ENCODE peak calls at places on chromosomes 5 and 9, in ten cellular contexts. K is effector memory CD4-positive, alpha-beta T cell; V is GM23248; M is left ventricle myocardium inferior; U is aorta; I is heart right ventricle; A is epithelial cell of esophagus; L is AG10803; X is sigmoid colon; Y is cardiac fibroblast. H is an unnamed sample.

GRCh38 chr5:150515446-150515845 is 7.5 kb downstream of the NDST1 start:
- DNase-seq in A (no peak), V (peak), X (peak), K (no peak), M (no peak), I (no peak), Y (peak), U (no peak), L (peak), H (no peak)

GRCh38 chr5:172110921-172111873 is 76.8 kb downstream of the STK10 start:
- DNase-seq in K (peak), M (no peak), I (no peak), U (no peak), X (no peak), Y (peak), A (peak), V (peak), L (peak), H (peak)

GRCh38 chr9:75027187-75028107 is 646 bp downstream of the CARNMT1 start:
- DNase-seq in V (peak), K (peak), L (peak), I (peak), X (peak), Y (peak), U (peak), M (peak), A (peak), H (peak)

GRCh38 chr5:66306105-66306843 is 162.2 kb downstream of the SREK1 start:
- DNase-seq in Y (peak), A (peak), L (peak), X (peak), U (no peak), M (no peak), I (peak), K (no peak), V (peak), H (peak)

GRCh38 chr5:91928751-91929521 is 545.8 kb upstream of the ARRDC3 start:
- DNase-seq in U (no peak), I (no peak), V (peak), K (no peak), X (no peak), M (no peak), L (peak), Y (peak), A (peak), H (no peak)

GRCh38 chr5:109143001-109143400 is 266.8 kb downstream of the PJA2 start:
- DNase-seq in Y (peak), U (no peak), L (peak), V (peak), I (no peak), M (no peak), X (no peak), K (no peak), A (no peak), H (no peak)

GRCh38 chr5:177446184-177447065 is at the start of gene PRR7:
- DNase-seq in M (peak), U (peak), K (peak), X (no peak), L (peak), I (peak), Y (peak), V (peak), A (peak), H (peak)

GRCh38 chr9:16074962-16075361 is 522.1 kb downstream of the CCDC171 start:
- DNase-seq in L (no peak), I (no peak), K (no peak), U (no peak), V (peak), A (no peak), M (no peak), X (no peak), Y (peak), H (no peak)

GRCh38 chr9:12933957-12934356 is 159.1 kb downstream of the LURAP1L start:
- DNase-seq in Y (peak), K (no peak), M (no peak), A (peak), V (peak), L (peak), I (no peak), U (no peak), X (no peak), H (no peak)

GRCh38 chr5:153276151-153276550 is 214.3 kb upstream of the GRIA1 start:
- DNase-seq in L (peak), X (no peak), U (no peak), Y (peak), I (peak), K (no peak), M (no peak), A (peak), V (peak), H (no peak)

GRCh38 chr5:62340392-62340791 is 34.4 kb downstream of the KIF2A start:
- DNase-seq in V (peak), M (no peak), L (peak), K (no peak), X (no peak), Y (peak), I (no peak), A (peak), U (no peak), H (no peak)

GRCh38 chr5:168075387-168075786 is 216.1 kb upstream of the WWC1 start:
- DNase-seq in K (no peak), L (no peak), X (no peak), M (no peak), Y (no peak), V (no peak), A (no peak), U (no peak), I (peak), H (no peak)

GRCh38 chr9:89457376-89457855 is 40.5 kb downstream of the SEMA4D start:
- DNase-seq in U (no peak), Y (no peak), K (no peak), X (no peak), V (no peak), A (no peak), M (no peak), I (no peak), L (no peak), H (no peak)

GRCh38 chr5:59460368-59461153 is 433.0 kb downstream of the PDE4D start:
- DNase-seq in L (no peak), X (no peak), Y (no peak), U (no peak), A (no peak), K (no peak), V (no peak), M (no peak), I (peak), H (no peak)

GRCh38 chr9:18473551-18474279 is at the start of gene ADAMTSL1:
- DNase-seq in X (peak), I (peak), A (peak), Y (peak), K (no peak), U (peak), V (peak), L (peak), M (peak), H (peak)

GRCh38 chr9:131454028-131454427 is 48.7 kb upstream of the POMT1 start:
- DNase-seq in M (no peak), V (no peak), A (no peak), I (no peak), X (no peak), Y (no peak), L (no peak), K (no peak), U (no peak), H (no peak)

GRCh38 chr9:1869843-1870242 is 145.3 kb upstream of the SMARCA2 start:
- DNase-seq in I (peak), K (no peak), X (no peak), M (no peak), A (peak), U (no peak), V (peak), L (no peak), Y (peak), H (no peak)

GRCh38 chr5:117455236-117456233 is 880.9 kb upstream of the SEMA6A start:
- DNase-seq in U (no peak), L (no peak), K (no peak), M (no peak), V (no peak), Y (no peak), I (no peak), X (no peak), A (no peak), H (peak)

GRCh38 chr5:149409268-149409948 is 30.3 kb upstream of the IL17B start:
- DNase-seq in K (no peak), A (no peak), L (peak), Y (peak), I (no peak), M (no peak), V (no peak), X (peak), U (peak), H (no peak)
- H3K4me3 ChIP-seq in K (no peak), A (no peak), L (peak), Y (peak), I (no peak), M (peak), V (peak), X (peak), U (peak), H (peak)

GRCh38 chr9:119959846-119960545 is 590.8 kb upstream of the BRINP1 start:
- DNase-seq in Y (no peak), I (peak), L (peak), M (no peak), U (no peak), K (no peak), A (no peak), X (no peak), V (peak), H (no peak)

GRCh38 chr9:119967867-119968535 is 598.8 kb upstream of the BRINP1 start:
- DNase-seq in V (no peak), I (no peak), X (no peak), U (no peak), M (no peak), K (no peak), A (no peak), L (no peak), Y (no peak), H (no peak)

GRCh38 chr9:119961774-119962408 is 592.7 kb upstream of the BRINP1 start:
- DNase-seq in U (peak), I (no peak), A (peak), X (no peak), M (peak), V (peak), Y (peak), K (no peak), L (no peak), H (peak)

GRCh38 chr9:119963258-119963797 is 594.1 kb upstream of the BRINP1 start:
- DNase-seq in A (no peak), X (no peak), L (peak), Y (peak), U (no peak), V (peak), I (no peak), M (no peak), K (no peak), H (no peak)

GRCh38 chr9:119963798-119964372 is 594.6 kb upstream of the BRINP1 start:
- DNase-seq in L (peak), U (no peak), K (no peak), M (no peak), A (peak), I (no peak), X (no peak), Y (peak), V (peak), H (no peak)
- H3K4me3 ChIP-seq in L (no peak), U (no peak), K (no peak), M (no peak), A (no peak), I (no peak), X (no peak), Y (no peak), V (peak), H (no peak)

GRCh38 chr5:75047356-75047755 is 5.0 kb downstream of the GCNT4 start:
- DNase-seq in L (no peak), V (no peak), I (no peak), U (no peak), M (no peak), Y (no peak), X (no peak), K (no peak), A (no peak), H (no peak)

GRCh38 chr5:75048457-75048953 is 3.9 kb downstream of the GCNT4 start:
- DNase-seq in K (no peak), I (no peak), U (no peak), L (peak), A (no peak), X (no peak), V (peak), Y (peak), M (no peak), H (no peak)

GRCh38 chr5:75051217-75051751 is 1.1 kb downstream of the GCNT4 start:
- DNase-seq in K (no peak), A (no peak), I (no peak), V (peak), U (no peak), L (no peak), X (no peak), Y (peak), M (no peak), H (peak)

GRCh38 chr5:75050415-75050814 is 1.9 kb downstream of the GCNT4 start:
- DNase-seq in M (no peak), K (no peak), L (peak), I (no peak), V (peak), A (peak), Y (peak), X (no peak), U (no peak), H (no peak)

GRCh38 chr5:75049581-75050274 is 2.6 kb downstream of the GCNT4 start:
- DNase-seq in Y (peak), K (peak), V (peak), I (peak), X (no peak), A (peak), U (no peak), M (peak), L (peak), H (peak)
- H3K4me3 ChIP-seq in Y (no peak), K (peak), V (no peak), I (no peak), X (no peak), A (no peak), U (no peak), M (no peak), L (peak), H (no peak)

DNA sequence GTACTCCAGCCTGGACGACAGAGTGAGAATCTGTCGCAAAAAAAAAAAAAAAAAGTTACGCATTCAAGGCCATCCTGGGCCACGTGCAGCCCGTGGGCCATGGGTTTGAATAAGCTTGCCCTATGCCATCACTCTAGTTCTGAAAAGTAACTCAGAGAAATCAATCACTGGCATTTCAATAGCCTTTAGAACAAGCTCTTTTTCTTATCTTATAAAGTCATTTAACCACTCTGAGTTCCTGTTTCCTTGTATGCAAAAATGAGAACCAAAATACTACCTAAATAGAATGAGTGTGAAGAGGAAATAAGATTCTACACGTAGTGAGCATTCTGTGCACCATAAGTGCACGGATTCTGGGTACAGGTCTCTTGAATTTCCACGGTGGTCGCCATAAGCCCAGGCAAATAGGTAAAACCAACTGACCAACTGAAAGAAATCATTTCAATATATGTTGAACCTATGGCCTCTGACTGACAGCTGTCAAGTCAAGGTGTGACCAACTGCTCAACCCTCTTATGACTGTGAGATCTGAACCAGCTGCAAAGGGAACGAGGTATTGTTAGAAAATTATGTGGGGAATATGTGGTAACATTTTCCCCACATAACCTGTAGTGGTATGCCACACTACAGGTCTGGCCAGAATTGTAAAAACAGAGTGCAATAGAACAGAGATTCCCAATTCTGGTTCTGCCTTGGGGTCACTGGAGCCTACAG is 143.9 kb upstream of the LHFPL2 start:
- DNase-seq in V (no peak), I (no peak), M (no peak), U (no peak), K (no peak), Y (no peak), A (no peak), L (no peak), X (no peak), H (no peak)
- H3K4me3 ChIP-seq in V (no peak), I (no peak), M (no peak), U (no peak), K (no peak), Y (no peak), A (no peak), L (no peak), X (no peak), H (no peak)

GRCh38 chr5:16179511-16179935 is at the start of gene MARCHF11:
- DNase-seq in U (peak), X (no peak), I (no peak), K (no peak), M (no peak), V (peak), L (no peak), A (no peak), Y (no peak), H (no peak)
- H3K4me3 ChIP-seq in U (peak), X (no peak), I (no peak), K (no peak), M (peak), V (no peak), L (peak), A (no peak), Y (peak), H (peak)

DNA sequence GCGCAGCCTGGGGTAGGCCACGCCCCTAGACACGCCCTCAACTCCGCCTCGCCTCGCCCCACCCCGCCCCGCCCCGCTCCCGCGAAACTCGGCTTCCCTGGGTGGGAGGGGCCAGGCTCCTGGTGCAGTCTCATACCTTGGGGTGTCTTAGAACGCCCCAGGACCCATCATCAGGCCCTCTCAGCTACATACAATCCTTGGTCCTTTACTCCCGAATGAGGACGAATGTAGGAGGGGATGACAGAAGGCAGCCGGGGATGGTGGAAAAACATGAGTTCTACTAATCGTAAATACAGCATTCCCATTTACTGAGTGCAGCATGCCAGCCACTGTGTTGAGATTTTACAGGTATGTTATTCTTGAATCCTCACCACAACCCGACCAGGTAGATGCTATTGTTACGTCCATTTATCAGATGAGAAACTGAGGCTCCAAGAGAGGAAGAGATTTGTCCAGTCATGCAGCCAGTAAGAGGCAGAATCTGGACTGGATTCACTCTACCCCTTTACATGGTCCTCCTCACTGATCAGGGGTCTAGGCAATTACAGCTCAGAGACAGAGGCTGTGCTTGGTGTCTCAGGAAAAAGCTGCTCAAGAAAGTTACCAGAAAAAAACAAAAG is 6.8 kb downstream of the SH2D3C start:
- DNase-seq in K (no peak), L (no peak), X (no peak), I (no peak), V (no peak), A (no peak), Y (no peak), M (no peak), U (no peak), H (no peak)
- H3K4me3 ChIP-seq in K (no peak), L (peak), X (peak), I (no peak), V (peak), A (peak), Y (peak), M (peak), U (no peak), H (peak)

DNA sequence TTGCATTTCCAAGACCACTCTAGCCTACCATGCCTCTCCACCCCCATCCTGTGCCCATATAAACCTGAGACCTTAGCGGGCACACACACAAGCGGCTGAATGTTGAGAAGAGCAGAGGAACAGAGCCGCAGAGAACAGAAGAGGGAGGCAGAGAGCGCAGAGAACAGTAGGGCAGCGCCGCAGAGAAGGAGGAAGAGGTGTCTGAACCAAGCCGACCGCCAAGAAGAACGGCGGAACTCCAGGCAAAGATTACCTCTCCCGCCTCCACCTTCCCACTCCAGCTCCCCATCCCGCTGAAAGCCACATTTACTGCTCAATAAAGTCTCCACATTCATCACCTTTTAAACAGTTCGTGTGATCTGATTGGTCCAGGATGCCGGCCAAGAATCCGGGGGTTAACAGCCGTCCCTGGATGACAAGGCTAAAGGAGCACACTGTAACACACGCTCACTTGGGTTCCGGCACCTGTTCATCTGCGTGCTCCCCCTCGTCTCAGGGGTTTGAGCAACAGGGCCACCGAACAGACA is 33.2 kb downstream of the GRIN3A start:
- DNase-seq in L (peak), I (no peak), X (no peak), Y (peak), V (peak), K (no peak), M (peak), U (no peak), A (peak), H (peak)
- H3K4me3 ChIP-seq in L (peak), I (no peak), X (peak), Y (no peak), V (peak), K (no peak), M (peak), U (no peak), A (no peak), H (peak)

GRCh38 chr5:36059571-36060515 is 6.8 kb downstream of the UGT3A2 start:
- DNase-seq in X (no peak), U (no peak), Y (no peak), A (peak), L (peak), I (no peak), V (peak), M (no peak), K (no peak), H (no peak)
- H3K4me3 ChIP-seq in X (no peak), U (no peak), Y (no peak), A (no peak), L (no peak), I (no peak), V (peak), M (no peak), K (no peak), H (no peak)

DNA sequence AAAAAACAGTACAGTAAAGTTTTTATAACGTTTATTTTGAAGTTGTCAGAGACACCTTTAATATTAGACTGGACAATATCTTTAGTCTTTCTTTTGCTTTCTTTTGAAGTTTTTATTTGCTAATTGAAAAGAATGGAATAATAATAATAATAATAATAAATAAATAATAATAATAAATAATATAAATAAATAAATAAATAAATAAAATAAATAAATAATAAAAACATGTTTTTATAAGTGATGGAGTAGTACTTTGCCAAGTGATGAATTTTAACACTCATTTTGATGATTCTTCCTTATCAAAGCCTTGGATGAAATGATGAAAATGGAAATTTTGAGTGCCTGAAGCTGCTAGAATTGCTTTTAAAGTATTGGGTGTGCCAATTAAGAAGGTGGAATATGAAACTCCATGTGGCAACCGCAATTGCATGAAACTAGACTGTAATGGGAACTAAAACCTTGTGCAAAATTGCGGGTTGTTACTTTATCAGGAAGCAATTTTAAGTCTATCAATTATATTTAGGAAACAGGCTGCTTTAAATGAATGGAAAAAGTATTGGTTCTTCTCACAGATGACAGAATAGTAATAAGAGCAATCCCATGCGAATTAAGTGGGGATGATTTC is 4.4 kb downstream of the ANXA1 start:
- DNase-seq in U (no peak), M (no peak), L (no peak), K (no peak), Y (no peak), V (no peak), I (no peak), A (peak), X (no peak), H (no peak)
- H3K4me3 ChIP-seq in U (no peak), M (no peak), L (no peak), K (peak), Y (no peak), V (peak), I (no peak), A (no peak), X (no peak), H (peak)

DNA sequence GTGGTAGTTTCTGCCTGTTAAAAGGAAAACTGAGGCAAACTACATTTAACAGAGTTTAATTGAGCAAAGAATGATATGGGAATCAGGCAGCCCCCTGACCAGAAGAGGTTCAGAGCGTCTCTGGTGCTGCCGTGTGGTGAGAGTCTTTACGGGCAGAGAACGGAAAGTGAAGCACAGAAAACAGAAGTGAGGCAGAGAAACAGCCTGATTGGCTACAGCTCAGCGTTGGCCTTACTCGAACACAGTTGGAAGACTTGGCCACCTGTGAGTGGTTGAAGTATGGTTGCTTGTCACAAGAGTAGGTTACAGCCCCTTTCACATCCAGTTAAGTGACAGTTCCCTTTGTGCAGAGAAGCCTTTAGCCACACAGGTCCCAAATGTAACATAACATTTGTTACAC is 16.9 kb upstream of the FBP1 start:
- DNase-seq in U (no peak), V (no peak), K (peak), M (no peak), L (no peak), I (no peak), X (no peak), A (no peak), Y (no peak), H (peak)
- H3K4me3 ChIP-seq in U (peak), V (no peak), K (peak), M (no peak), L (peak), I (no peak), X (no peak), A (no peak), Y (no peak), H (no peak)